ENCODE peak calls at places on chromosomes 4 and X, in seven cellular contexts. One of them, this sample, is unnamed.

GRCh38 chrX:10197597-10198210 is 40.9 kb downstream of the CLCN4 start:
- DNase-seq in progenitor cell of endocrine pancreas: no peak
- DNase-seq in GM13977: no peak
- DNase-seq in GM13976: no peak
- DNase-seq in HFFc6: no peak
- DNase-seq in CD8-positive, alpha-beta T cell: no peak
- DNase-seq in cardiac muscle cell: no peak
- DNase-seq in this sample: no peak

GRCh38 chr4:106414366-106414765 is 45.8 kb upstream of the GIMD1 start:
- DNase-seq in HFFc6: no peak
- DNase-seq in cardiac muscle cell: no peak
- DNase-seq in GM13977: no peak
- DNase-seq in GM13976: no peak
- DNase-seq in progenitor cell of endocrine pancreas: no peak
- DNase-seq in CD8-positive, alpha-beta T cell: no peak
- DNase-seq in this sample: no peak

GRCh38 chr4:110165382-110166285 is 32.8 kb downstream of the ELOVL6 start:
- DNase-seq in GM13976: no peak
- DNase-seq in progenitor cell of endocrine pancreas: no peak
- DNase-seq in cardiac muscle cell: no peak
- DNase-seq in GM13977: no peak
- DNase-seq in CD8-positive, alpha-beta T cell: peak; percentile 53
- DNase-seq in HFFc6: peak; percentile 77
- DNase-seq in this sample: peak; percentile 72

GRCh38 chr4:167578906-167579305 is 344.6 kb upstream of the SPOCK3 start:
- DNase-seq in GM13976: no peak
- DNase-seq in CD8-positive, alpha-beta T cell: no peak
- DNase-seq in cardiac muscle cell: no peak
- DNase-seq in GM13977: no peak
- DNase-seq in progenitor cell of endocrine pancreas: no peak
- DNase-seq in HFFc6: no peak
- DNase-seq in this sample: peak; percentile 47

GRCh38 chrX:107736781-107737531 is 38.6 kb downstream of the TSC22D3 start:
- DNase-seq in HFFc6: no peak
- DNase-seq in cardiac muscle cell: peak; percentile 60
- DNase-seq in CD8-positive, alpha-beta T cell: no peak
- DNase-seq in GM13976: no peak
- DNase-seq in GM13977: no peak
- DNase-seq in progenitor cell of endocrine pancreas: no peak
- DNase-seq in this sample: peak; percentile 64

GRCh38 chr4:19213388-19213787 is 1038.3 kb upstream of the SLIT2 start:
- DNase-seq in progenitor cell of endocrine pancreas: no peak
- DNase-seq in GM13977: no peak
- DNase-seq in cardiac muscle cell: no peak
- DNase-seq in HFFc6: peak; percentile 21
- DNase-seq in GM13976: no peak
- DNase-seq in CD8-positive, alpha-beta T cell: no peak
- DNase-seq in this sample: no peak

GRCh38 chr4:122221322-122221721 is 69.2 kb downstream of the BLTP1 start:
- DNase-seq in GM13977: no peak
- DNase-seq in progenitor cell of endocrine pancreas: no peak
- DNase-seq in CD8-positive, alpha-beta T cell: no peak
- DNase-seq in HFFc6: no peak
- DNase-seq in cardiac muscle cell: no peak
- DNase-seq in GM13976: no peak
- DNase-seq in this sample: no peak

GRCh38 chrX:72280210-72280882 is 3.3 kb upstream of the RPS4X start:
- DNase-seq in progenitor cell of endocrine pancreas: no peak
- DNase-seq in cardiac muscle cell: no peak
- DNase-seq in GM13977: no peak
- DNase-seq in CD8-positive, alpha-beta T cell: no peak
- DNase-seq in GM13976: no peak
- DNase-seq in HFFc6: peak; percentile 69
- DNase-seq in this sample: peak; percentile 47

GRCh38 chrX:107537815-107538214 is 88.4 kb downstream of the FRMPD3 start:
- DNase-seq in progenitor cell of endocrine pancreas: no peak
- DNase-seq in GM13976: peak; percentile 13
- DNase-seq in HFFc6: peak; percentile 26
- DNase-seq in GM13977: no peak
- DNase-seq in cardiac muscle cell: peak; percentile 67
- DNase-seq in CD8-positive, alpha-beta T cell: no peak
- DNase-seq in this sample: peak; percentile 64

GRCh38 chr4:182807841-182808548 is 109.2 kb downstream of the DCTD start:
- DNase-seq in cardiac muscle cell: no peak
- DNase-seq in progenitor cell of endocrine pancreas: no peak
- DNase-seq in GM13977: no peak
- DNase-seq in CD8-positive, alpha-beta T cell: no peak
- DNase-seq in GM13976: no peak
- DNase-seq in HFFc6: no peak
- DNase-seq in this sample: no peak

GRCh38 chr4:182807346-182807745 is 109.8 kb downstream of the DCTD start:
- DNase-seq in GM13977: no peak
- DNase-seq in progenitor cell of endocrine pancreas: no peak
- DNase-seq in GM13976: no peak
- DNase-seq in HFFc6: no peak
- DNase-seq in CD8-positive, alpha-beta T cell: no peak
- DNase-seq in cardiac muscle cell: no peak
- DNase-seq in this sample: no peak

GRCh38 chr4:182808673-182809416 is 108.3 kb downstream of the DCTD start:
- DNase-seq in CD8-positive, alpha-beta T cell: peak; percentile 18
- DNase-seq in GM13976: peak; percentile 75
- DNase-seq in HFFc6: no peak
- DNase-seq in progenitor cell of endocrine pancreas: no peak
- DNase-seq in cardiac muscle cell: no peak
- DNase-seq in GM13977: peak; percentile 74
- DNase-seq in this sample: peak; percentile 44

GRCh38 chr4:182805606-182806149 is 111.5 kb downstream of the DCTD start:
- DNase-seq in GM13976: no peak
- DNase-seq in GM13977: no peak
- DNase-seq in HFFc6: no peak
- DNase-seq in CD8-positive, alpha-beta T cell: no peak
- DNase-seq in progenitor cell of endocrine pancreas: no peak
- DNase-seq in cardiac muscle cell: no peak
- DNase-seq in this sample: no peak

GRCh38 chr4:182806259-182807252 is 110.6 kb downstream of the DCTD start:
- DNase-seq in cardiac muscle cell: peak; percentile 87
- DNase-seq in progenitor cell of endocrine pancreas: peak; percentile 85
- DNase-seq in GM13977: peak; percentile 87
- DNase-seq in GM13976: peak; percentile 87
- DNase-seq in HFFc6: peak; percentile 47
- DNase-seq in CD8-positive, alpha-beta T cell: peak; percentile 59
- DNase-seq in this sample: peak; percentile 62
- TF ChIP-seq CTCF in cardiac muscle cell: peak; percentile 84
- TF ChIP-seq CTCF in progenitor cell of endocrine pancreas: peak; percentile 97
- TF ChIP-seq CTCF in GM13977: peak; percentile 91
- TF ChIP-seq CTCF in GM13976: peak; percentile 91
- TF ChIP-seq CTCF in HFFc6: peak; percentile 97
- TF ChIP-seq CTCF in CD8-positive, alpha-beta T cell: peak; percentile 56
- TF ChIP-seq CTCF in this sample: peak; percentile 88

GRCh38 chr4:123661080-123661737 is 264.6 kb downstream of the SPRY1 start:
- DNase-seq in CD8-positive, alpha-beta T cell: no peak
- DNase-seq in GM13976: no peak
- DNase-seq in cardiac muscle cell: peak; percentile 12
- DNase-seq in GM13977: no peak
- DNase-seq in HFFc6: peak; percentile 10
- DNase-seq in progenitor cell of endocrine pancreas: no peak
- DNase-seq in this sample: peak; percentile 39
- TF ChIP-seq CTCF in CD8-positive, alpha-beta T cell: peak; percentile 57
- TF ChIP-seq CTCF in GM13976: no peak
- TF ChIP-seq CTCF in cardiac muscle cell: peak; percentile 53
- TF ChIP-seq CTCF in GM13977: peak; percentile 20
- TF ChIP-seq CTCF in HFFc6: peak; percentile 90
- TF ChIP-seq CTCF in progenitor cell of endocrine pancreas: peak; percentile 60
- TF ChIP-seq CTCF in this sample: peak; percentile 46

DNA sequence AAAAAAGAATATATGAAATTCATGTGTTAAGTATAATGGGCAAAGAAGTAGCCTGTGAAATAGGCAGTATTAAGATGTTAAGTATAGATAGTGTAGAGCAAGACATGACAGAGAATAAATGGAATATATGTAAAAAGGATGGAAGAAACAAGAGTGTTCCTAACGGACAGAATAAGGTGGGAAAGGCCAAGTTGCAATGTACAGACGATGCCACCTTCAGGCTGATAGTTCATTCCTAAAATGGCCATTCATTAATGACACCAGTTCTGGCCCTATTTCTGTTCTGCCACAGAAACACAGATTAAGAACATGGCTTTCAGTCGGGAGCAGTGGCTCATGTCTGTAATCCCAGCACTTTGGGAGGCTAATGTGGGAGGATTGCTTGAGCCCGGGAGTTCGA is 4.4 kb upstream of the FAM184B start:
- DNase-seq in GM13976: no peak
- DNase-seq in CD8-positive, alpha-beta T cell: no peak
- DNase-seq in GM13977: no peak
- DNase-seq in cardiac muscle cell: no peak
- DNase-seq in HFFc6: no peak
- DNase-seq in progenitor cell of endocrine pancreas: no peak
- DNase-seq in this sample: no peak
- TF ChIP-seq CTCF in GM13976: no peak
- TF ChIP-seq CTCF in CD8-positive, alpha-beta T cell: no peak
- TF ChIP-seq CTCF in GM13977: peak; percentile 4
- TF ChIP-seq CTCF in cardiac muscle cell: no peak
- TF ChIP-seq CTCF in HFFc6: no peak
- TF ChIP-seq CTCF in progenitor cell of endocrine pancreas: no peak
- TF ChIP-seq CTCF in this sample: no peak

GRCh38 chr4:76765473-76766183 is 132.3 kb downstream of the SOWAHB start:
- DNase-seq in cardiac muscle cell: no peak
- DNase-seq in progenitor cell of endocrine pancreas: no peak
- DNase-seq in GM13976: peak; percentile 39
- DNase-seq in CD8-positive, alpha-beta T cell: no peak
- DNase-seq in GM13977: no peak
- DNase-seq in HFFc6: peak; percentile 28
- DNase-seq in this sample: no peak

GRCh38 chr4:76767983-76768382 is 130.0 kb downstream of the SOWAHB start:
- DNase-seq in GM13976: no peak
- DNase-seq in GM13977: no peak
- DNase-seq in progenitor cell of endocrine pancreas: no peak
- DNase-seq in HFFc6: peak; percentile 66
- DNase-seq in CD8-positive, alpha-beta T cell: no peak
- DNase-seq in cardiac muscle cell: no peak
- DNase-seq in this sample: no peak

GRCh38 chr4:76762136-76763130 is 135.5 kb downstream of the SOWAHB start:
- DNase-seq in GM13976: no peak
- DNase-seq in CD8-positive, alpha-beta T cell: no peak
- DNase-seq in GM13977: no peak
- DNase-seq in progenitor cell of endocrine pancreas: no peak
- DNase-seq in cardiac muscle cell: no peak
- DNase-seq in HFFc6: no peak
- DNase-seq in this sample: no peak

GRCh38 chr4:76760214-76760613 is 137.7 kb downstream of the SOWAHB start:
- DNase-seq in HFFc6: no peak
- DNase-seq in progenitor cell of endocrine pancreas: no peak
- DNase-seq in CD8-positive, alpha-beta T cell: no peak
- DNase-seq in GM13977: no peak
- DNase-seq in GM13976: no peak
- DNase-seq in cardiac muscle cell: no peak
- DNase-seq in this sample: no peak

GRCh38 chr4:76764251-76764650 is 133.7 kb downstream of the SOWAHB start:
- DNase-seq in CD8-positive, alpha-beta T cell: no peak
- DNase-seq in GM13977: no peak
- DNase-seq in GM13976: no peak
- DNase-seq in HFFc6: peak; percentile 73
- DNase-seq in progenitor cell of endocrine pancreas: no peak
- DNase-seq in cardiac muscle cell: no peak
- DNase-seq in this sample: no peak
- TF ChIP-seq CTCF in CD8-positive, alpha-beta T cell: no peak
- TF ChIP-seq CTCF in GM13977: no peak
- TF ChIP-seq CTCF in GM13976: no peak
- TF ChIP-seq CTCF in HFFc6: no peak
- TF ChIP-seq CTCF in progenitor cell of endocrine pancreas: no peak
- TF ChIP-seq CTCF in cardiac muscle cell: no peak
- TF ChIP-seq CTCF in this sample: no peak

GRCh38 chrX:63932006-63932405 is 147.0 kb upstream of the ARHGEF9 start:
- DNase-seq in GM13976: no peak
- DNase-seq in GM13977: no peak
- DNase-seq in cardiac muscle cell: no peak
- DNase-seq in HFFc6: peak; percentile 9
- DNase-seq in CD8-positive, alpha-beta T cell: no peak
- DNase-seq in progenitor cell of endocrine pancreas: no peak
- DNase-seq in this sample: no peak
- TF ChIP-seq CTCF in GM13976: no peak
- TF ChIP-seq CTCF in GM13977: no peak
- TF ChIP-seq CTCF in cardiac muscle cell: no peak
- TF ChIP-seq CTCF in HFFc6: peak; percentile 35
- TF ChIP-seq CTCF in CD8-positive, alpha-beta T cell: no peak
- TF ChIP-seq CTCF in progenitor cell of endocrine pancreas: no peak
- TF ChIP-seq CTCF in this sample: peak; percentile 7

GRCh38 chrX:19593684-19594083 is 78.4 kb upstream of the MAP3K15 start:
- DNase-seq in cardiac muscle cell: peak; percentile 30
- DNase-seq in HFFc6: peak; percentile 32
- DNase-seq in GM13976: no peak
- DNase-seq in progenitor cell of endocrine pancreas: no peak
- DNase-seq in CD8-positive, alpha-beta T cell: no peak
- DNase-seq in GM13977: no peak
- DNase-seq in this sample: peak; percentile 64
- TF ChIP-seq CTCF in cardiac muscle cell: peak; percentile 45
- TF ChIP-seq CTCF in HFFc6: peak; percentile 76
- TF ChIP-seq CTCF in GM13976: no peak
- TF ChIP-seq CTCF in progenitor cell of endocrine pancreas: peak; percentile 36
- TF ChIP-seq CTCF in CD8-positive, alpha-beta T cell: no peak
- TF ChIP-seq CTCF in GM13977: peak; percentile 27
- TF ChIP-seq CTCF in this sample: peak; percentile 57

GRCh38 chrX:153827903-153828302 is 2.4 kb downstream of the PDZD4 start:
- DNase-seq in GM13977: peak; percentile 15
- DNase-seq in CD8-positive, alpha-beta T cell: no peak
- DNase-seq in HFFc6: no peak
- DNase-seq in progenitor cell of endocrine pancreas: no peak
- DNase-seq in GM13976: peak; percentile 4
- DNase-seq in cardiac muscle cell: no peak
- DNase-seq in this sample: no peak

GRCh38 chrX:153829549-153829798 is 870 bp downstream of the PDZD4 start:
- DNase-seq in progenitor cell of endocrine pancreas: no peak
- DNase-seq in GM13977: no peak
- DNase-seq in HFFc6: no peak
- DNase-seq in CD8-positive, alpha-beta T cell: no peak
- DNase-seq in cardiac muscle cell: no peak
- DNase-seq in GM13976: peak; percentile 8
- DNase-seq in this sample: no peak

GRCh38 chrX:153828308-153828707 is 2.0 kb downstream of the PDZD4 start:
- DNase-seq in cardiac muscle cell: no peak
- DNase-seq in GM13977: peak; percentile 22
- DNase-seq in progenitor cell of endocrine pancreas: no peak
- DNase-seq in CD8-positive, alpha-beta T cell: no peak
- DNase-seq in HFFc6: no peak
- DNase-seq in GM13976: peak; percentile 18
- DNase-seq in this sample: no peak

GRCh38 chrX:153829799-153830631 is at the start of gene PDZD4:
- DNase-seq in CD8-positive, alpha-beta T cell: no peak
- DNase-seq in HFFc6: no peak
- DNase-seq in GM13976: peak; percentile 29
- DNase-seq in progenitor cell of endocrine pancreas: no peak
- DNase-seq in cardiac muscle cell: peak; percentile 22
- DNase-seq in GM13977: peak; percentile 28
- DNase-seq in this sample: no peak

GRCh38 chrX:153828723-153829548 is 1.4 kb downstream of the PDZD4 start:
- DNase-seq in CD8-positive, alpha-beta T cell: no peak
- DNase-seq in GM13976: peak; percentile 28
- DNase-seq in HFFc6: no peak
- DNase-seq in GM13977: peak; percentile 19
- DNase-seq in cardiac muscle cell: peak; percentile 54
- DNase-seq in progenitor cell of endocrine pancreas: no peak
- DNase-seq in this sample: no peak
- TF ChIP-seq CTCF in CD8-positive, alpha-beta T cell: no peak
- TF ChIP-seq CTCF in GM13976: no peak
- TF ChIP-seq CTCF in HFFc6: no peak
- TF ChIP-seq CTCF in GM13977: no peak
- TF ChIP-seq CTCF in cardiac muscle cell: no peak
- TF ChIP-seq CTCF in progenitor cell of endocrine pancreas: no peak
- TF ChIP-seq CTCF in this sample: no peak